ENCODE peak calls at places on chromosome 9, in ten cellular contexts. One of them, this sample, is unnamed.

GRCh38 chr9:134781895-134782294 is 98.7 kb upstream of the FCN2 start:
- DNase-seq in GM13977: no peak
- DNase-seq in small intestine: no peak
- DNase-seq in endodermal cell: peak; percentile 77
- DNase-seq in GM12878: no peak
- DNase-seq in retina: peak; percentile 66
- DNase-seq in EL: no peak
- DNase-seq in smooth muscle cell of the brain vasculature: no peak
- DNase-seq in left cardiac atrium: no peak
- DNase-seq in NCI-H1417: no peak
- DNase-seq in this sample: no peak

GRCh38 chr9:131995382-131995781 is 84.3 kb downstream of the MED27 start:
- DNase-seq in smooth muscle cell of the brain vasculature: no peak
- DNase-seq in retina: no peak
- DNase-seq in GM13977: no peak
- DNase-seq in small intestine: peak; percentile 39
- DNase-seq in endodermal cell: no peak
- DNase-seq in left cardiac atrium: no peak
- DNase-seq in EL: peak; percentile 43
- DNase-seq in GM12878: no peak
- DNase-seq in NCI-H1417: no peak
- DNase-seq in this sample: no peak

GRCh38 chr9:6471231-6471630 is 58.2 kb downstream of the UHRF2 start:
- DNase-seq in GM12878: no peak
- DNase-seq in NCI-H1417: no peak
- DNase-seq in left cardiac atrium: no peak
- DNase-seq in smooth muscle cell of the brain vasculature: no peak
- DNase-seq in EL: no peak
- DNase-seq in endodermal cell: no peak
- DNase-seq in small intestine: no peak
- DNase-seq in retina: no peak
- DNase-seq in GM13977: no peak
- DNase-seq in this sample: no peak

GRCh38 chr9:69806642-69807041 is 14.0 kb upstream of the CFAP95 start:
- DNase-seq in EL: no peak
- DNase-seq in GM12878: no peak
- DNase-seq in left cardiac atrium: no peak
- DNase-seq in endodermal cell: no peak
- DNase-seq in GM13977: no peak
- DNase-seq in NCI-H1417: no peak
- DNase-seq in smooth muscle cell of the brain vasculature: no peak
- DNase-seq in retina: no peak
- DNase-seq in small intestine: no peak
- DNase-seq in this sample: no peak

GRCh38 chr9:135038826-135039225 is 48.6 kb upstream of the OLFM1 start:
- DNase-seq in GM13977: no peak
- DNase-seq in small intestine: no peak
- DNase-seq in left cardiac atrium: no peak
- DNase-seq in endodermal cell: peak; percentile 34
- DNase-seq in retina: no peak
- DNase-seq in GM12878: no peak
- DNase-seq in EL: no peak
- DNase-seq in NCI-H1417: no peak
- DNase-seq in smooth muscle cell of the brain vasculature: no peak
- DNase-seq in this sample: no peak

GRCh38 chr9:108151161-108151586 is 661.6 kb upstream of the KLF4 start:
- DNase-seq in small intestine: no peak
- DNase-seq in GM12878: no peak
- DNase-seq in GM13977: no peak
- DNase-seq in endodermal cell: no peak
- DNase-seq in retina: no peak
- DNase-seq in EL: peak; percentile 73
- DNase-seq in left cardiac atrium: peak; percentile 52
- DNase-seq in smooth muscle cell of the brain vasculature: no peak
- DNase-seq in NCI-H1417: no peak
- DNase-seq in this sample: no peak

GRCh38 chr9:73166453-73166852 is 14.8 kb downstream of the ANXA1 start:
- DNase-seq in EL: no peak
- DNase-seq in retina: no peak
- DNase-seq in left cardiac atrium: no peak
- DNase-seq in smooth muscle cell of the brain vasculature: no peak
- DNase-seq in small intestine: no peak
- DNase-seq in endodermal cell: no peak
- DNase-seq in GM13977: no peak
- DNase-seq in GM12878: no peak
- DNase-seq in NCI-H1417: no peak
- DNase-seq in this sample: no peak

GRCh38 chr9:97772145-97772544 is 75.0 kb upstream of the XPA start:
- DNase-seq in retina: peak; percentile 39
- DNase-seq in NCI-H1417: peak; percentile 10
- DNase-seq in smooth muscle cell of the brain vasculature: no peak
- DNase-seq in GM12878: no peak
- DNase-seq in endodermal cell: peak; percentile 69
- DNase-seq in EL: no peak
- DNase-seq in left cardiac atrium: no peak
- DNase-seq in GM13977: no peak
- DNase-seq in small intestine: no peak
- DNase-seq in this sample: no peak

GRCh38 chr9:133539434-133539833 is 4.9 kb downstream of the ADAMTSL2 start:
- DNase-seq in GM13977: peak; percentile 49
- DNase-seq in retina: no peak
- DNase-seq in left cardiac atrium: peak; percentile 72
- DNase-seq in EL: no peak
- DNase-seq in small intestine: no peak
- DNase-seq in smooth muscle cell of the brain vasculature: no peak
- DNase-seq in endodermal cell: no peak
- DNase-seq in NCI-H1417: no peak
- DNase-seq in GM12878: no peak
- DNase-seq in this sample: no peak

GRCh38 chr9:16202913-16203734 is 650.3 kb downstream of the CCDC171 start:
- DNase-seq in smooth muscle cell of the brain vasculature: peak; percentile 82
- DNase-seq in endodermal cell: peak; percentile 64
- DNase-seq in NCI-H1417: no peak
- DNase-seq in EL: peak; percentile 97
- DNase-seq in retina: peak; percentile 27
- DNase-seq in left cardiac atrium: no peak
- DNase-seq in GM12878: no peak
- DNase-seq in small intestine: no peak
- DNase-seq in GM13977: no peak
- DNase-seq in this sample: no peak